ENCODE peak calls at places on chromosomes 6 and 20, in ten cellular contexts. Z is sigmoid colon; T is right lobe of liver; L is mesendoderm; S is CD8-positive, alpha-beta memory T cell; O is ovary; E is astrocyte of the spinal cord; Y is brain microvascular endothelial cell; V is dorsolateral prefrontal cortex; Q is mucosa of descending colon. H is an unnamed sample.

GRCh38 chr20:18657575-18657974 is 69.7 kb downstream of the DTD1 start:
- DNase-seq in Z (no peak), T (no peak), L (no peak), S (no peak), O (no peak), E (peak; percentile 63), Y (peak; percentile 79), V (no peak), Q (no peak), H (peak; percentile 69)

GRCh38 chr20:9061434-9061833 is 7.5 kb upstream of the PLCB4 start:
- DNase-seq in Z (no peak), T (no peak), L (no peak), S (no peak), O (no peak), E (no peak), Y (no peak), V (no peak), Q (no peak), H (no peak)

GRCh38 chr20:43379239-43379917 is 78.3 kb upstream of the SRSF6 start:
- DNase-seq in Z (no peak), T (no peak), L (no peak), S (no peak), O (no peak), E (peak; percentile 3), Y (peak; percentile 25), V (no peak), Q (no peak), H (peak; percentile 7)

GRCh38 chr20:59603176-59603575 is 1.2 kb upstream of the PHACTR3 start:
- DNase-seq in Z (no peak), T (peak; percentile 31), L (no peak), S (no peak), O (no peak), E (no peak), Y (no peak), V (no peak), Q (no peak), H (no peak)

GRCh38 chr6:71403422-71404134 is 115.0 kb downstream of the OGFRL1 start:
- DNase-seq in Z (no peak), T (no peak), L (peak; percentile 45), S (no peak), O (no peak), E (peak; percentile 32), Y (no peak), V (no peak), Q (no peak), H (no peak)

GRCh38 chr6:29828471-29828797 is 809 bp downstream of the HLA-G start:
- DNase-seq in Z (no peak), T (no peak), L (no peak), S (no peak), O (no peak), E (no peak), Y (no peak), V (no peak), Q (no peak), H (no peak)

GRCh38 chr20:17806739-17807441 is 107.1 kb downstream of the BANF2 start:
- DNase-seq in Z (peak; percentile 91), T (peak; percentile 81), L (peak; percentile 22), S (no peak), O (peak; percentile 91), E (peak; percentile 75), Y (peak; percentile 58), V (peak; percentile 45), Q (peak; percentile 49), H (peak; percentile 95)

GRCh38 chr20:38180781-38181180 is 15.7 kb upstream of the TGM2 start:
- DNase-seq in Z (peak; percentile 13), T (no peak), L (no peak), S (no peak), O (no peak), E (no peak), Y (no peak), V (no peak), Q (no peak), H (no peak)

GRCh38 chr6:154382707-154383106 is 26.1 kb upstream of the IPCEF1 start:
- DNase-seq in Z (no peak), T (no peak), L (no peak), S (no peak), O (no peak), E (no peak), Y (no peak), V (no peak), Q (no peak), H (no peak)

GRCh38 chr20:12660918-12661317 is 347.9 kb upstream of the SPTLC3 start:
- DNase-seq in Z (no peak), T (no peak), L (peak; percentile 83), S (no peak), O (no peak), E (no peak), Y (no peak), V (no peak), Q (no peak), H (peak; percentile 17)

GRCh38 chr6:150301871-150302800 is 66.7 kb upstream of the IYD start:
- DNase-seq in Z (no peak), T (no peak), L (no peak), S (no peak), O (no peak), E (peak; percentile 74), Y (peak; percentile 67), V (no peak), Q (peak; percentile 12), H (peak; percentile 63)

GRCh38 chr20:60812561-60812960 is 439.5 kb upstream of the CDH4 start:
- DNase-seq in Z (no peak), T (no peak), L (no peak), S (no peak), O (no peak), E (no peak), Y (no peak), V (no peak), Q (no peak), H (no peak)

GRCh38 chr6:144434308-144434990 is 149.3 kb downstream of the UTRN start:
- DNase-seq in Z (no peak), T (no peak), L (peak; percentile 48), S (no peak), O (no peak), E (peak; percentile 86), Y (peak; percentile 89), V (no peak), Q (no peak), H (peak; percentile 95)

GRCh38 chr6:150717419-150717818 is 117.7 kb downstream of the PLEKHG1 start:
- DNase-seq in Z (no peak), T (no peak), L (peak; percentile 75), S (no peak), O (no peak), E (no peak), Y (no peak), V (no peak), Q (peak; percentile 28), H (no peak)

GRCh38 chr6:123001540-123001939 is 5.5 kb downstream of the CLVS2 start:
- DNase-seq in Z (no peak), T (no peak), L (peak; percentile 54), S (no peak), O (no peak), E (no peak), Y (no peak), V (no peak), Q (no peak), H (no peak)

GRCh38 chr6:110325197-110325596 is 33.0 kb downstream of the METTL24 start:
- DNase-seq in Z (peak; percentile 77), T (no peak), L (no peak), S (no peak), O (no peak), E (peak; percentile 16), Y (peak; percentile 12), V (no peak), Q (peak; percentile 33), H (peak; percentile 81)

GRCh38 chr6:63584125-63584514 is 11.8 kb downstream of the LOC128125822 start:
- DNase-seq in Z (no peak), T (no peak), L (no peak), S (no peak), O (no peak), E (peak; percentile 19), Y (no peak), V (no peak), Q (no peak), H (no peak)

GRCh38 chr6:142543576-142543975 is 241.8 kb downstream of the ADGRG6 start:
- DNase-seq in Z (no peak), T (no peak), L (no peak), S (no peak), O (no peak), E (no peak), Y (no peak), V (no peak), Q (no peak), H (no peak)
- H3K4me3 ChIP-seq in Z (no peak overlapping the region), T (no peak overlapping the region), L (no peak overlapping the region), S (no peak overlapping the region), O (no peak overlapping the region), E (no peak overlapping the region), Y (no peak overlapping the region), V (no peak overlapping the region), Q (no peak overlapping the region), H (no peak overlapping the region)

GRCh38 chr6:25327372-25327771 is 48.2 kb downstream of the CARMIL1 start:
- DNase-seq in Z (no peak), T (no peak), L (no peak), S (no peak), O (no peak), E (no peak), Y (no peak), V (no peak), Q (no peak), H (no peak)
- H3K4me3 ChIP-seq in Z (no peak overlapping the region), T (no peak overlapping the region), L (no peak overlapping the region), S (no peak overlapping the region), O (no peak overlapping the region), E (no peak overlapping the region), Y (no peak overlapping the region), V (no peak overlapping the region), Q (no peak overlapping the region), H (no peak overlapping the region)

DNA sequence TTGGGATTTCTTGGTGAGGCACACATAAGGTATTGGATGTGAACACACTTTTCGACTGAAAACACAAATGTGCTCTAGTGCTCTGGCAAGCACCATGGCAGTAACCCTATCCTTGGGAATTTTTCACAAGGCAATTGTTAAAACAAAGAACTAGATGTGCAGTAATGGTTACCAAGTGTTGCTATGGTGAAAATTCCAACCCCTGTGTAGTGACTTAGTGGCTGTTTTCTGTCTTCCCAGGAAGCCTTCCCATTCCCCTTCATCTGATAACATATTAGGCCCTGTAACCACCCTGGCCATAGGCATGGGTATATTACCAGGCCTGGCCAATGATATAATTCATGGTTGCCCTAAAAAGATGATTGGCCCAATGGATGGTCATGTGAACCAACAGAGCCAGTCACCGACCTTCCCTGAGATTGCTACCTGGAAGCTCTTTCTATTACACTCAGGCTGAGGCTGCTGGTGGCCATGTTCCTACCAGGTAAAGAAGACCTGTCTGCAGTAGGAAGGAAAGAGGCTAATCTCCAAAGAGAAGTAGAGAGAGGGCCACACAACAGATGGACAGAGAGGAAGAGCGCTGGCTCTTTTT is 4.1 kb downstream of the C20orf202 start:
- DNase-seq in Z (no peak), T (no peak), L (no peak), S (no peak), O (no peak), E (no peak), Y (no peak), V (no peak), Q (no peak), H (no peak)
- H3K4me3 ChIP-seq in Z (no peak overlapping the region), T (no peak overlapping the region), L (no peak overlapping the region), S (no peak overlapping the region), O (no peak overlapping the region), E (no peak overlapping the region), Y (no peak overlapping the region), V (no peak overlapping the region), Q (no peak overlapping the region), H (no peak overlapping the region)

GRCh38 chr6:34526992-34527728 is 29.0 kb downstream of the SPDEF start:
- DNase-seq in Z (peak; percentile 97), T (peak; percentile 97), L (peak; percentile 94), S (peak; percentile 96), O (peak; percentile 97), E (peak; percentile 89), Y (peak; percentile 89), V (peak; percentile 90), Q (peak; percentile 99), H (peak; percentile 92)
- H3K4me3 ChIP-seq in Z (peak overlapping the region; percentile 6), T (peak overlapping the region; percentile 21), L (no peak overlapping the region), S (peak overlapping the region; percentile 19), O (peak overlapping the region; percentile 23), E (peak overlapping the region; percentile 19), Y (peak overlapping the region; percentile 41), V (peak overlapping the region; percentile 55), Q (no peak overlapping the region), H (peak overlapping the region; percentile 46)

GRCh38 chr6:33213166-33213988 is 5.1 kb downstream of the RING1 start:
- DNase-seq in Z (no peak), T (no peak), L (peak; percentile 59), S (peak; percentile 44), O (peak; percentile 56), E (no peak), Y (no peak), V (peak; percentile 61), Q (no peak), H (no peak)
- H3K4me3 ChIP-seq in Z (peak overlapping the region; percentile 44), T (peak overlapping the region; percentile 5), L (peak overlapping the region; percentile 56), S (peak overlapping the region; percentile 7), O (peak overlapping the region; percentile 36), E (peak overlapping the region; percentile 51), Y (peak overlapping the region; percentile 56), V (peak overlapping the region; percentile 60), Q (no peak overlapping the region), H (peak overlapping the region; percentile 60)

H was measured in choroid plexus epithelial cell.